ENCODE peak calls at places on chromosomes 4 and X, in six cellular contexts. One of them, this sample, is unnamed.

GRCh38 chr4:154009191-154009590 is 220.3 kb upstream of the SFRP2 start:
- DNase-seq in hepatocyte: no peak
- DNase-seq in posterior vena cava: no peak
- DNase-seq in GM20000: no peak
- DNase-seq in substantia nigra: no peak
- DNase-seq in NAMALWA: no peak
- DNase-seq in this sample: no peak

GRCh38 chr4:113958766-113959540 is 20.5 kb downstream of the ARSJ start:
- DNase-seq in posterior vena cava: no peak
- DNase-seq in GM20000: no peak
- DNase-seq in NAMALWA: no peak
- DNase-seq in substantia nigra: no peak
- DNase-seq in hepatocyte: peak; percentile 69
- DNase-seq in this sample: no peak

GRCh38 chr4:184746532-184746870 is 12.6 kb upstream of the CENPU start:
- DNase-seq in GM20000: no peak
- DNase-seq in substantia nigra: no peak
- DNase-seq in hepatocyte: peak; percentile 58
- DNase-seq in posterior vena cava: no peak
- DNase-seq in NAMALWA: no peak
- DNase-seq in this sample: no peak

GRCh38 chr4:151473521-151474097 is 64.6 kb downstream of the FHIP1A start:
- DNase-seq in substantia nigra: no peak
- DNase-seq in hepatocyte: no peak
- DNase-seq in posterior vena cava: no peak
- DNase-seq in NAMALWA: no peak
- DNase-seq in GM20000: no peak
- DNase-seq in this sample: no peak

GRCh38 chr4:52358855-52359254 is 300.2 kb downstream of the USP46 start:
- DNase-seq in posterior vena cava: no peak
- DNase-seq in NAMALWA: no peak
- DNase-seq in hepatocyte: no peak
- DNase-seq in GM20000: no peak
- DNase-seq in substantia nigra: no peak
- DNase-seq in this sample: no peak

GRCh38 chrX:22445880-22446279 is 173.2 kb downstream of the CBLL2 start:
- DNase-seq in posterior vena cava: no peak
- DNase-seq in substantia nigra: no peak
- DNase-seq in NAMALWA: no peak
- DNase-seq in GM20000: no peak
- DNase-seq in hepatocyte: no peak
- DNase-seq in this sample: no peak

GRCh38 chr4:45751877-45752276 is 372.0 kb downstream of the GABRG1 start:
- DNase-seq in posterior vena cava: no peak
- DNase-seq in NAMALWA: no peak
- DNase-seq in hepatocyte: no peak
- DNase-seq in substantia nigra: no peak
- DNase-seq in GM20000: no peak
- DNase-seq in this sample: no peak

GRCh38 chr4:80492761-80493160 is 157.2 kb downstream of the CFAP299 start:
- DNase-seq in substantia nigra: no peak
- DNase-seq in hepatocyte: peak; percentile 31
- DNase-seq in posterior vena cava: no peak
- DNase-seq in GM20000: no peak
- DNase-seq in NAMALWA: no peak
- DNase-seq in this sample: no peak

GRCh38 chr4:37726666-37727065 is 40.5 kb upstream of the RELL1 start:
- DNase-seq in GM20000: no peak
- DNase-seq in posterior vena cava: no peak
- DNase-seq in NAMALWA: no peak
- DNase-seq in substantia nigra: no peak
- DNase-seq in hepatocyte: no peak
- DNase-seq in this sample: no peak

GRCh38 chr4:36226430-36227227 is 17.7 kb downstream of the ARAP2 start:
- DNase-seq in NAMALWA: no peak
- DNase-seq in GM20000: no peak
- DNase-seq in posterior vena cava: no peak
- DNase-seq in substantia nigra: no peak
- DNase-seq in hepatocyte: no peak
- DNase-seq in this sample: no peak

GRCh38 chrX:39772057-39772832 is 325.5 kb downstream of the BCOR start:
- DNase-seq in hepatocyte: peak; percentile 75
- DNase-seq in GM20000: peak; percentile 16
- DNase-seq in posterior vena cava: no peak
- DNase-seq in substantia nigra: no peak
- DNase-seq in NAMALWA: no peak
- DNase-seq in this sample: peak; percentile 82

GRCh38 chr4:629636-629915 is 4.2 kb downstream of the PDE6B start:
- DNase-seq in NAMALWA: no peak
- DNase-seq in hepatocyte: no peak
- DNase-seq in posterior vena cava: no peak
- DNase-seq in substantia nigra: no peak
- DNase-seq in GM20000: no peak
- DNase-seq in this sample: no peak

GRCh38 chrX:70398899-70399298 is 24.2 kb upstream of the GDPD2 start:
- DNase-seq in NAMALWA: peak; percentile 45
- DNase-seq in posterior vena cava: no peak
- DNase-seq in substantia nigra: no peak
- DNase-seq in GM20000: no peak
- DNase-seq in hepatocyte: no peak
- DNase-seq in this sample: no peak

GRCh38 chr4:187294861-187295260 is 571.2 kb upstream of the FAT1 start:
- DNase-seq in substantia nigra: no peak
- DNase-seq in NAMALWA: no peak
- DNase-seq in posterior vena cava: no peak
- DNase-seq in hepatocyte: peak; percentile 20
- DNase-seq in GM20000: no peak
- DNase-seq in this sample: no peak

GRCh38 chr4:113881256-113881655 is 98.2 kb downstream of the ARSJ start:
- DNase-seq in hepatocyte: no peak
- DNase-seq in posterior vena cava: no peak
- DNase-seq in NAMALWA: no peak
- DNase-seq in GM20000: no peak
- DNase-seq in substantia nigra: no peak
- DNase-seq in this sample: no peak

GRCh38 chrX:15567267-15567666 is 33.5 kb downstream of the ACE2 start:
- DNase-seq in posterior vena cava: no peak
- DNase-seq in hepatocyte: no peak
- DNase-seq in substantia nigra: no peak
- DNase-seq in GM20000: no peak
- DNase-seq in NAMALWA: no peak
- DNase-seq in this sample: no peak

GRCh38 chrX:21638311-21638710 is 19.8 kb downstream of the KLHL34 start:
- DNase-seq in hepatocyte: no peak
- DNase-seq in GM20000: no peak
- DNase-seq in substantia nigra: no peak
- DNase-seq in posterior vena cava: no peak
- DNase-seq in NAMALWA: no peak
- DNase-seq in this sample: no peak

GRCh38 chr4:153207561-153207960 is 3.3 kb downstream of the TRIM2 start:
- DNase-seq in posterior vena cava: no peak
- DNase-seq in NAMALWA: no peak
- DNase-seq in GM20000: no peak
- DNase-seq in substantia nigra: peak; percentile 17
- DNase-seq in hepatocyte: peak; percentile 67
- DNase-seq in this sample: no peak

GRCh38 chrX:106702636-106703035 is 23.9 kb upstream of the RNF128 start:
- DNase-seq in substantia nigra: no peak
- DNase-seq in NAMALWA: no peak
- DNase-seq in hepatocyte: no peak
- DNase-seq in posterior vena cava: no peak
- DNase-seq in GM20000: no peak
- DNase-seq in this sample: no peak

GRCh38 chr4:16116019-16116418 is 32.2 kb upstream of the PROM1 start:
- DNase-seq in NAMALWA: no peak
- DNase-seq in substantia nigra: no peak
- DNase-seq in GM20000: no peak
- DNase-seq in hepatocyte: no peak
- DNase-seq in posterior vena cava: no peak
- DNase-seq in this sample: no peak

GRCh38 chr4:8427761-8428287 is 12.7 kb downstream of the ACOX3 start:
- DNase-seq in GM20000: peak; percentile 54
- DNase-seq in hepatocyte: peak; percentile 40
- DNase-seq in NAMALWA: peak; percentile 77
- DNase-seq in substantia nigra: peak; percentile 75
- DNase-seq in posterior vena cava: peak; percentile 81
- DNase-seq in this sample: no peak

GRCh38 chr4:26132858-26133257 is 188.0 kb upstream of the RBPJ start:
- DNase-seq in hepatocyte: no peak
- DNase-seq in substantia nigra: no peak
- DNase-seq in GM20000: peak; percentile 18
- DNase-seq in NAMALWA: no peak
- DNase-seq in posterior vena cava: no peak
- DNase-seq in this sample: peak; percentile 38

GRCh38 chrX:69158166-69159040 is 6.8 kb downstream of the PJA1 start:
- DNase-seq in GM20000: peak; percentile 49
- DNase-seq in substantia nigra: no peak
- DNase-seq in NAMALWA: peak; percentile 72
- DNase-seq in posterior vena cava: no peak
- DNase-seq in hepatocyte: peak; percentile 59
- DNase-seq in this sample: no peak

GRCh38 chrX:32744906-32745305 is 466.4 kb downstream of the DMD start:
- DNase-seq in hepatocyte: no peak
- DNase-seq in GM20000: no peak
- DNase-seq in substantia nigra: no peak
- DNase-seq in NAMALWA: no peak
- DNase-seq in posterior vena cava: no peak
- DNase-seq in this sample: no peak

GRCh38 chr4:140076307-140076706 is 77.7 kb downstream of the MAML3 start:
- DNase-seq in posterior vena cava: no peak
- DNase-seq in hepatocyte: no peak
- DNase-seq in substantia nigra: no peak
- DNase-seq in NAMALWA: no peak
- DNase-seq in GM20000: no peak
- DNase-seq in this sample: no peak

GRCh38 chr4:184310171-184310567 is 92.5 kb upstream of the ENPP6 start:
- DNase-seq in hepatocyte: no peak
- DNase-seq in substantia nigra: no peak
- DNase-seq in posterior vena cava: no peak
- DNase-seq in NAMALWA: peak; percentile 42
- DNase-seq in GM20000: peak; percentile 33
- DNase-seq in this sample: no peak

GRCh38 chrX:128057421-128057820 is 5.2 kb upstream of the ACTRT1 start:
- DNase-seq in posterior vena cava: no peak
- DNase-seq in NAMALWA: no peak
- DNase-seq in substantia nigra: no peak
- DNase-seq in hepatocyte: no peak
- DNase-seq in GM20000: no peak
- DNase-seq in this sample: no peak

GRCh38 chr4:85455942-85456341 is 19.0 kb upstream of the ARHGAP24 start:
- DNase-seq in posterior vena cava: no peak
- DNase-seq in NAMALWA: no peak
- DNase-seq in substantia nigra: no peak
- DNase-seq in hepatocyte: no peak
- DNase-seq in GM20000: no peak
- DNase-seq in this sample: no peak

GRCh38 chrX:18424482-18425198 is 768 bp upstream of the CDKL5 start:
- DNase-seq in hepatocyte: peak; percentile 48
- DNase-seq in GM20000: peak; percentile 26
- DNase-seq in substantia nigra: no peak
- DNase-seq in posterior vena cava: no peak
- DNase-seq in NAMALWA: peak; percentile 75
- DNase-seq in this sample: no peak

GRCh38 chr4:81162752-81163458 is 52.1 kb downstream of the PRKG2 start:
- DNase-seq in posterior vena cava: no peak
- DNase-seq in substantia nigra: no peak
- DNase-seq in hepatocyte: no peak
- DNase-seq in GM20000: no peak
- DNase-seq in NAMALWA: no peak
- DNase-seq in this sample: no peak

GRCh38 chr4:128338634-128339355 is 51.2 kb upstream of the PGRMC2 start:
- DNase-seq in hepatocyte: no peak
- DNase-seq in GM20000: no peak
- DNase-seq in posterior vena cava: no peak
- DNase-seq in substantia nigra: no peak
- DNase-seq in NAMALWA: no peak
- DNase-seq in this sample: no peak